ENCODE peak calls at places on chromosome 5, in five cellular contexts. F is fibroblast of lung; Q is heart right ventricle; H is CD4-positive, CD25-positive, alpha-beta regulatory T cell; E is Panc1. B is an unnamed sample. For H3K4me1, the result is how much of the 10 kb centered on the place peaks cover.

GRCh38 chr5:41115281-41115680 is 44.1 kb upstream of the MROH2B start:
- DNase-seq in H (no peak), E (no peak), Q (no peak), F (peak), B (no peak)

GRCh38 chr5:81162501-81162900 is 70.6 kb upstream of the CKMT2 start:
- DNase-seq in E (no peak), H (no peak), Q (no peak), F (no peak), B (no peak)

GRCh38 chr5:14742427-14743010 is 78.0 kb downstream of the OTULIN start:
- DNase-seq in E (no peak), H (no peak), F (no peak), Q (no peak), B (no peak)

GRCh38 chr5:131466171-131466766 is 168.8 kb downstream of the RAPGEF6 start:
- DNase-seq in F (peak), E (peak), Q (no peak), H (no peak), B (no peak)

GRCh38 chr5:178113141-178113787 is at the start of gene N4BP3:
- DNase-seq in Q (peak), E (no peak), F (peak), H (peak), B (peak)

GRCh38 chr5:76547242-76547890 is 75.8 kb downstream of the F2RL2 start:
- DNase-seq in F (no peak), E (no peak), H (peak), Q (no peak), B (no peak)

GRCh38 chr5:129639331-129639730 is 108.6 kb upstream of the MINAR2 start:
- DNase-seq in Q (no peak), H (no peak), E (no peak), F (no peak), B (no peak)

GRCh38 chr5:157740211-157740610 is 3.3 kb upstream of the LSM11 start:
- DNase-seq in F (peak), H (no peak), Q (no peak), E (no peak), B (no peak)

GRCh38 chr5:75363726-75364495 is 26.9 kb downstream of the HMGCR start:
- DNase-seq in Q (peak), F (peak), E (no peak), H (no peak), B (no peak)

GRCh38 chr5:126814721-126815404 is 37.9 kb downstream of the LMNB1 start:
- DNase-seq in F (peak), H (no peak), Q (no peak), E (no peak), B (no peak)

GRCh38 chr5:38780316-38780715 is 65.5 kb upstream of the OSMR start:
- DNase-seq in E (no peak), H (no peak), Q (no peak), F (no peak), B (no peak)

GRCh38 chr5:51832934-51833470 is 449.8 kb downstream of the ISL1 start:
- DNase-seq in E (no peak), Q (no peak), F (no peak), H (no peak), B (no peak)

GRCh38 chr5:150623152-150623877 is 17.1 kb upstream of the SYNPO start:
- DNase-seq in F (no peak), E (no peak), Q (no peak), H (no peak), B (no peak)

GRCh38 chr5:40826778-40827478 is 8.1 kb downstream of the RPL37 start:
- DNase-seq in H (no peak), Q (no peak), E (no peak), F (no peak), B (no peak)

GRCh38 chr5:153988510-153988909 is 50.2 kb downstream of the FAM114A2 start:
- DNase-seq in E (no peak), Q (no peak), H (no peak), F (no peak), B (no peak)

GRCh38 chr5:97076098-97076497 is 66.3 kb downstream of the LIX1 start:
- DNase-seq in F (no peak), H (no peak), Q (no peak), E (no peak), B (no peak)

GRCh38 chr5:88732181-88732633 is 150.8 kb downstream of the MEF2C start:
- DNase-seq in F (peak), E (no peak), H (no peak), Q (peak), B (no peak)

GRCh38 chr5:179119415-179120170 is 59.4 kb downstream of the ZNF354C start:
- DNase-seq in F (no peak), E (no peak), Q (no peak), H (no peak), B (no peak)

GRCh38 chr5:107513337-107514125 is 157.2 kb downstream of the EFNA5 start:
- DNase-seq in Q (no peak), F (peak), E (no peak), H (no peak), B (no peak)

GRCh38 chr5:14129123-14129522 is 14.0 kb upstream of the TRIO start:
- DNase-seq in H (no peak), Q (no peak), E (no peak), F (no peak), B (no peak)

GRCh38 chr5:40483316-40483715 is 196.4 kb upstream of the PTGER4 start:
- DNase-seq in H (no peak), Q (no peak), F (peak), E (no peak), B (no peak)

GRCh38 chr5:76751291-76751690 is 35.4 kb downstream of the F2R start:
- DNase-seq in E (no peak), H (no peak), Q (no peak), F (no peak), B (no peak)

GRCh38 chr5:124806026-124806856 is 59.8 kb upstream of the ZNF608 start:
- DNase-seq in F (peak), E (no peak), Q (peak), H (no peak), B (peak)

GRCh38 chr5:157520911-157521703 is 54.5 kb downstream of the ADAM19 start:
- DNase-seq in Q (peak), F (peak), H (no peak), E (no peak), B (peak)

GRCh38 chr5:110362252-110362651 is 364.2 kb downstream of the TMEM232 start:
- DNase-seq in H (no peak), E (no peak), F (no peak), Q (no peak), B (no peak)

GRCh38 chr5:115543931-115544370 is 624 bp downstream of the FEM1C start:
- DNase-seq in H (peak), F (peak), Q (peak), E (no peak), B (peak)

GRCh38 chr5:146342882-146343865 is 4.5 kb downstream of the POU4F3 start:
- DNase-seq in F (no peak), H (no peak), E (no peak), Q (no peak), B (no peak)

GRCh38 chr5:135491552-135492318 is 39.6 kb upstream of the TIFAB start:
- DNase-seq in Q (no peak), H (no peak), F (no peak), E (no peak), B (peak)

GRCh38 chr5:56639491-56639890 is 175.9 kb upstream of the MAP3K1 start:
- DNase-seq in F (no peak), E (no peak), H (no peak), Q (no peak), B (no peak)
- H3K4me1 ChIP-seq in F (under half), E (under half), H (under half), Q (under half), B (under half)

GRCh38 chr5:132771559-132771998 is 5.5 kb downstream of the SEPTIN8 start:
- DNase-seq in H (no peak), F (peak), Q (peak), E (no peak), B (no peak)
- H3K4me1 ChIP-seq in H (under half), F (under half), Q (half or more), E (under half), B (under half)

DNA sequence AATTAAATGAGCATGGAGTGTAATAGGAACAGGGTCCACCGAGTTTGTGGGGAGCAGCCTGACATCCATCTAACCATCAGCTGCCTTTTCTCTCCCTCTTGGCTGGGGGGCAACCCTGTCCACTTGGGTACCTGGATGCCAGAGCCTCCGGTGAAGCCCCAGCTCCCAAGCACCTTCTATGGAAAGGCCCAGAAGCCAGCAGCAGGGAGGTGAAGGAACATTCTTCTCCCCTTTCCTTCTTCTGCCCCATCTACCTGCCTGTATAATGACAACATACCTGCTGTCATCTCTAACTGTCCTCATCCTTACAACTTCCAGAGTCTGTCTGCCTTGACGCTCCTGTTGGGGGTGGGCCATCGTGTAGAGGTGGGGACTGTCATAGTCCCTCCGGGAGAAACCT is 33.1 kb downstream of the THBS4 start:
- DNase-seq in Q (no peak), E (no peak), F (no peak), H (no peak), B (no peak)
- H3K4me1 ChIP-seq in Q (under half), E (under half), F (under half), H (under half), B (under half)

GRCh38 chr5:62322484-62322883 is 16.5 kb downstream of the KIF2A start:
- DNase-seq in Q (no peak), H (no peak), F (no peak), E (no peak), B (no peak)
- H3K4me1 ChIP-seq in Q (under half), H (under half), F (under half), E (under half), B (under half)

DNA sequence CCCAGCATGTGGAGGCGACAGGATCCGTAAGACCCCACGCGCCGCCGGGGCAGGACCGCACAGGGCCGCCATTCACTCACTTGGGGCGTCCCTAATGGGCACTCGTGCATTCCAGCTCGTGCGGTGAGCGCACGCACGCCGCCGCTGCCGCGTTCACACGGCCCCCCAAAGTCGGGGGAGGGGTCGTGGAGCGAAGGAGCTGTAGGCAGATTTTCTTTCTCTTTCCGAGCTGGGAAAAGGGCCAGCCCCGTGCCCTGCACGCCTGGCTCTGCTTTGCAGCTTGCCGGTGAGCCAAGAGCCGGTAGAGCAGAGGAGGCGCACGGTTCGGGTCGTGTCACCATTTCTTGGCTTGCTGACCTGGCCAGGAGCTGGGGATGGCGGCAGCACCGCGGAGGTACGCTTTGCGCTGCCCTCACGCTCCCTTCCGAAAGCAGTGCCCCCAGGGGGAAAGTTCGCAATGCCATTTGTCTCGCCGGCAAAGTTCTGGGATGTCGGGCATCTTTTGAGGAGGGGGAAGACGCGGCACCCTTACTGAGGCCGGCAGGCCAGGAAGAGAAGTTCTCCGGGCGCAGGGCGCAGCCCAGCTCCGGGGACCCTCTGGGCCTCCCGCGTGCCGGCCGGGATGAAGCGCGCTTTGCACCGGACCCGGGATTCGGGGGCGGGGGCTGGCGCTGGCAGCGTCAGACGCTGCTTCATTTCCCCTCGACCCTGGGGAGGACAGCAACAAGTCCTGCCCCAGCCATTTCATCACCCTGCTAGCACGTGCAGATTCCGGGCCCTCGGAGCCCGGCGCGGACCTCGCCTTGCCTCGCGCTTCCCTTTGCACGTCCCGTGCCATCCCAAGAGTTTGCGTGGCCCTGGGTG is 898 bp downstream of the STC2 start:
- DNase-seq in F (peak), H (no peak), E (no peak), Q (no peak), B (peak)
- H3K4me1 ChIP-seq in F (under half), H (under half), E (under half), Q (half or more), B (half or more)

GRCh38 chr5:1007681-1008450 is 736 bp upstream of the NKD2 start:
- DNase-seq in E (no peak), H (no peak), F (no peak), Q (peak), B (peak)
- H3K4me1 ChIP-seq in E (under half), H (under half), F (under half), Q (under half), B (under half)

GRCh38 chr5:169411016-169411788 is 110.3 kb upstream of the SLIT3 start:
- DNase-seq in H (no peak), E (no peak), Q (no peak), F (no peak), B (no peak)

GRCh38 chr5:169404223-169404622 is 103.3 kb upstream of the SLIT3 start:
- DNase-seq in F (no peak), E (no peak), Q (no peak), H (no peak), B (no peak)

GRCh38 chr5:169408735-169409134 is 107.8 kb upstream of the SLIT3 start:
- DNase-seq in Q (no peak), H (no peak), F (peak), E (no peak), B (no peak)

GRCh38 chr5:169411789-169412425 is 111.0 kb upstream of the SLIT3 start:
- DNase-seq in E (no peak), H (no peak), F (no peak), Q (no peak), B (no peak)

DNA sequence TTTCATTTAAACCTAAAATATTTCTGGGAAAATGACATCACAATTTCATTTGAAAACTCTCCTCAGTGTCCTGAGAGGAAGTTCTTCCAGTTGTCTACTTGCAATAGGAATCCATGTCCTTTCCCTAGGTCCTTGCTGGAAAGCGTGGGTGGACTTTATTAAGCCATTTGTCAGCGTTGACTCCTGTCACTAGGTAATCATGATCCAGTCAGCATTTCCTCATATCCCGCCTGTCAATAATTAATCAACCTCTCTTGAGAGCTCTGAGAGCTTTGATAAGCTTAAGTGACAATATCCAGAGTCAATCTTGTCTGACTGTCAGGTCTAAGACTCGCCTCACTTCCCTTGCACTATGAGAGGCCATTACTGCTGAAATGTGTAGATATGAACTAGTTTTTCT is 107.2 kb upstream of the SLIT3 start:
- DNase-seq in E (no peak), Q (no peak), F (no peak), H (no peak), B (no peak)
- H3K4me1 ChIP-seq in E (under half), Q (under half), F (under half), H (under half), B (under half)

DNA sequence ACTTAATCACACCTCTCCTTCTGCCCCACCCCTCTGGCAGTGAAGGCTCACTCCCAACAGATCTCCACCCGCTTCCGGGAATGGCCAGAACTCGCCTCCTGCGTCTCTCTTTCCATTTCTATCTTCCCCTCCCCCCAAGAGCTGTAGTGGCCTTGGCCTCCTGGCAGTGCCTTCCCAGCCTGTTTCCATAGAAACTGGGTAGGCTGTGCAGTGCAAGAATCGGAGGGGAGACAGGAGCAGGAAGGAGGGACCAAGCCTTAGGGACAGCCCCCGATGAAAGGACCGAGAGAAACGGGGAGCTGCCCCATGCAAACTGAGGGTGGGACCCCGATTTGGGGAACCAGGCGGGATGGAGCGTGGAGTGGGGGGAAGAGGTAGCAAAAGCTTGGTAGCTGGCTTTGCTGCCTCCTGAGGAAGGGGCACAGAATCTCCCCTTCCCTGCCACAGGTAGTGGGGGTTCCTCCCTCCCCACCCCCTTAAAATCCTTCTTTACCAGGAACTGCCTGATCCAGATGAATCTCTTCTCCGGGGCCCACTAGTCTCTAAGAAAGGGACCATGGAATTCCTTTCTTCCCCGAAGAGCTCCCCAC is 4.5 kb upstream of the PCDH1 start:
- DNase-seq in Q (no peak), F (no peak), H (no peak), E (no peak), B (no peak)
- H3K4me1 ChIP-seq in Q (under half), F (under half), H (under half), E (under half), B (under half)

B was measured in upper lobe of left lung.